ENCODE peak calls at places on chromosomes 4 and X, in eight cellular contexts. One of them, this sample, is unnamed.
A peak's percentile ranks its signal among the peaks of the same experiment; 100 is the strongest.

GRCh38 chr4:180828455-180829018 is 1414.7 kb upstream of the TENM3 start:
- DNase-seq in lower leg skin: no peak
- DNase-seq in HFFc6: peak; percentile 61
- DNase-seq in HCT116: peak; percentile 69
- DNase-seq in HEK293T: peak; percentile 12
- DNase-seq in BJ: peak; percentile 22
- DNase-seq in NCI-H2081: peak; percentile 69
- DNase-seq in ureter: no peak
- DNase-seq in this sample: peak; percentile 62

GRCh38 chr4:168119100-168119499 is 26.8 kb downstream of the ANXA10 start:
- DNase-seq in lower leg skin: no peak
- DNase-seq in HFFc6: no peak
- DNase-seq in HCT116: no peak
- DNase-seq in HEK293T: no peak
- DNase-seq in BJ: no peak
- DNase-seq in NCI-H2081: no peak
- DNase-seq in ureter: no peak
- DNase-seq in this sample: no peak

GRCh38 chr4:54516556-54517215 is 141.1 kb upstream of the KIT start:
- DNase-seq in lower leg skin: no peak
- DNase-seq in HFFc6: no peak
- DNase-seq in HCT116: no peak
- DNase-seq in HEK293T: no peak
- DNase-seq in BJ: no peak
- DNase-seq in NCI-H2081: no peak
- DNase-seq in ureter: no peak
- DNase-seq in this sample: no peak

GRCh38 chrX:124594017-124594651 is 247.8 kb downstream of the SH2D1A start:
- DNase-seq in lower leg skin: no peak
- DNase-seq in HFFc6: no peak
- DNase-seq in HCT116: no peak
- DNase-seq in HEK293T: no peak
- DNase-seq in BJ: no peak
- DNase-seq in NCI-H2081: no peak
- DNase-seq in ureter: no peak
- DNase-seq in this sample: no peak

GRCh38 chr4:83644677-83645639 is 109.0 kb downstream of the GPAT3 start:
- DNase-seq in lower leg skin: no peak
- DNase-seq in HFFc6: peak; percentile 38
- DNase-seq in HCT116: peak; percentile 57
- DNase-seq in HEK293T: peak; percentile 44
- DNase-seq in BJ: no peak
- DNase-seq in NCI-H2081: peak; percentile 37
- DNase-seq in ureter: no peak
- DNase-seq in this sample: peak; percentile 58

GRCh38 chrX:58051346-58051745 is 141.1 kb upstream of the ZXDA start:
- DNase-seq in lower leg skin: no peak
- DNase-seq in HFFc6: no peak
- DNase-seq in HCT116: no peak
- DNase-seq in HEK293T: no peak
- DNase-seq in BJ: no peak
- DNase-seq in NCI-H2081: no peak
- DNase-seq in ureter: no peak
- DNase-seq in this sample: no peak

GRCh38 chrX:39309721-39310152 is 508.5 kb downstream of the MID1IP1 start:
- DNase-seq in lower leg skin: no peak
- DNase-seq in HFFc6: no peak
- DNase-seq in HCT116: no peak
- DNase-seq in HEK293T: no peak
- DNase-seq in BJ: no peak
- DNase-seq in NCI-H2081: no peak
- DNase-seq in ureter: no peak
- DNase-seq in this sample: peak; percentile 10

GRCh38 chrX:130756233-130756632 is 146.8 kb downstream of the ENOX2 start:
- DNase-seq in lower leg skin: no peak
- DNase-seq in HFFc6: no peak
- DNase-seq in HCT116: no peak
- DNase-seq in HEK293T: no peak
- DNase-seq in BJ: no peak
- DNase-seq in NCI-H2081: no peak
- DNase-seq in ureter: no peak
- DNase-seq in this sample: no peak

GRCh38 chr4:186695392-186695791 is 28.3 kb downstream of the FAT1 start:
- DNase-seq in lower leg skin: no peak
- DNase-seq in HFFc6: no peak
- DNase-seq in HCT116: no peak
- DNase-seq in HEK293T: no peak
- DNase-seq in BJ: no peak
- DNase-seq in NCI-H2081: no peak
- DNase-seq in ureter: no peak
- DNase-seq in this sample: no peak

GRCh38 chrX:122770581-122770980 is 413.5 kb upstream of the GRIA3 start:
- DNase-seq in lower leg skin: no peak
- DNase-seq in HFFc6: no peak
- DNase-seq in HCT116: no peak
- DNase-seq in HEK293T: no peak
- DNase-seq in BJ: no peak
- DNase-seq in NCI-H2081: peak; percentile 1
- DNase-seq in ureter: no peak
- DNase-seq in this sample: peak; percentile 0

GRCh38 chr4:83259586-83259985 is 25.0 kb downstream of the COQ2 start:
- DNase-seq in lower leg skin: no peak
- DNase-seq in HFFc6: no peak
- DNase-seq in HCT116: no peak
- DNase-seq in HEK293T: no peak
- DNase-seq in BJ: no peak
- DNase-seq in NCI-H2081: no peak
- DNase-seq in ureter: no peak
- DNase-seq in this sample: no peak

GRCh38 chr4:17013382-17014006 is 115.0 kb upstream of the LDB2 start:
- DNase-seq in lower leg skin: no peak
- DNase-seq in HFFc6: peak; percentile 54
- DNase-seq in HCT116: no peak
- DNase-seq in HEK293T: no peak
- DNase-seq in BJ: peak; percentile 30
- DNase-seq in NCI-H2081: no peak
- DNase-seq in ureter: no peak
- DNase-seq in this sample: peak; percentile 57

GRCh38 chr4:139247241-139247640 is 32.8 kb downstream of the MGARP start:
- DNase-seq in lower leg skin: no peak
- DNase-seq in HFFc6: peak; percentile 41
- DNase-seq in HCT116: no peak
- DNase-seq in HEK293T: no peak
- DNase-seq in BJ: no peak
- DNase-seq in NCI-H2081: no peak
- DNase-seq in ureter: no peak
- DNase-seq in this sample: peak; percentile 71

GRCh38 chrX:3520458-3520857 is 174.0 kb upstream of the MXRA5 start:
- DNase-seq in lower leg skin: no peak
- DNase-seq in HFFc6: no peak
- DNase-seq in HCT116: no peak
- DNase-seq in HEK293T: no peak
- DNase-seq in BJ: no peak
- DNase-seq in NCI-H2081: no peak
- DNase-seq in ureter: no peak
- DNase-seq in this sample: no peak

This sample was measured in EL.